ENCODE peak calls at places on chromosomes 6 and 20, in six cellular contexts. J, T, B, Z, L and I are unnamed samples.

GRCh38 chr6:136823128-136823660 is 802 bp downstream of the PEX7 start:
- DNase-seq in L (no peak), B (no peak), Z (no peak), T (no peak), J (no peak), I (no peak)

GRCh38 chr6:109455502-109456282 is at the start of gene MICAL1:
- DNase-seq in Z (peak), B (peak), T (peak), L (peak), J (peak), I (peak)

GRCh38 chr20:24915440-24915839 is 33.6 kb upstream of the CST7 start:
- DNase-seq in T (no peak), J (no peak), B (no peak), Z (no peak), L (no peak), I (no peak)

GRCh38 chr6:119339941-119340456 is 9.6 kb downstream of the MAN1A1 start:
- DNase-seq in T (no peak), Z (no peak), J (no peak), L (no peak), B (no peak), I (no peak)

GRCh38 chr6:79077680-79078056 is 386 bp downstream of the PHIP start:
- DNase-seq in L (no peak), B (no peak), T (no peak), J (peak), Z (no peak), I (no peak)

GRCh38 chr6:136599324-136600011 is 49.2 kb upstream of the MAP7 start:
- DNase-seq in T (no peak), Z (no peak), J (no peak), L (no peak), B (no peak), I (no peak)

GRCh38 chr6:104638841-104639290 is 220.9 kb downstream of the HACE1 start:
- DNase-seq in B (no peak), Z (no peak), T (peak), J (no peak), L (no peak), I (no peak)

GRCh38 chr6:121335111-121336008 is 1.1 kb upstream of the TBC1D32 start:
- DNase-seq in Z (no peak), T (no peak), J (no peak), L (no peak), B (no peak), I (no peak)

GRCh38 chr6:90611996-90612690 is 25.3 kb upstream of the MAP3K7 start:
- DNase-seq in J (no peak), Z (no peak), T (no peak), L (no peak), B (no peak), I (no peak)

GRCh38 chr6:41678511-41679084 is 40.3 kb downstream of the MDFI start:
- DNase-seq in B (no peak), L (no peak), Z (no peak), J (no peak), T (no peak), I (no peak)

GRCh38 chr6:47168176-47168575 is 126.0 kb upstream of the ADGRF1 start:
- DNase-seq in T (peak), B (no peak), L (no peak), Z (no peak), J (peak), I (peak)

GRCh38 chr20:63329331-63330083 is 31.6 kb downstream of the CHRNA4 start:
- DNase-seq in B (no peak), L (no peak), Z (no peak), T (no peak), J (no peak), I (no peak)

GRCh38 chr20:9838378-9839295 is at the start of gene PAK5:
- DNase-seq in J (peak), B (peak), Z (no peak), L (no peak), T (peak), I (no peak)

GRCh38 chr6:136994782-136995181 is 50.0 kb downstream of the IL20RA start:
- DNase-seq in T (no peak), J (no peak), B (no peak), Z (no peak), L (no peak), I (no peak)

GRCh38 chr6:161486903-161487531 is 213.2 kb upstream of the AGPAT4 start:
- DNase-seq in J (no peak), Z (no peak), L (no peak), T (peak), B (no peak), I (no peak)

GRCh38 chr20:46317685-46318177 is 9.4 kb upstream of the CDH22 start:
- DNase-seq in B (no peak), T (no peak), L (no peak), Z (no peak), J (no peak), I (no peak)

GRCh38 chr6:100379386-100379785 is 85.3 kb downstream of the SIM1 start:
- DNase-seq in L (no peak), T (peak), J (no peak), Z (no peak), B (no peak), I (no peak)

GRCh38 chr6:7640607-7641577 is 50.9 kb downstream of the SNRNP48 start:
- DNase-seq in T (peak), J (peak), L (no peak), Z (no peak), B (no peak), I (peak)

GRCh38 chr6:2042951-2043648 is 202.3 kb downstream of the GMDS start:
- DNase-seq in J (no peak), L (no peak), B (no peak), T (no peak), Z (no peak), I (no peak)

GRCh38 chr6:130020106-130020851 is 1.9 kb downstream of the L3MBTL3 start:
- DNase-seq in Z (peak), J (no peak), B (peak), L (no peak), T (peak), I (no peak)

GRCh38 chr6:90284236-90284744 is 12.4 kb downstream of the BACH2 start:
- DNase-seq in L (no peak), J (peak), Z (no peak), B (no peak), T (peak), I (peak)

GRCh38 chr6:96066376-96066775 is 50.6 kb downstream of the FUT9 start:
- DNase-seq in T (no peak), Z (no peak), B (no peak), J (no peak), L (no peak), I (no peak)

GRCh38 chr20:21623781-21624094 is 81.7 kb upstream of the PAX1 start:
- DNase-seq in T (no peak), B (no peak), Z (no peak), J (no peak), L (no peak), I (no peak)

GRCh38 chr20:25549866-25550477 is 35.4 kb downstream of the NINL start:
- DNase-seq in L (no peak), T (peak), B (no peak), J (no peak), Z (no peak), I (no peak)

GRCh38 chr20:16708590-16708989 is 21.2 kb upstream of the SNRPB2 start:
- DNase-seq in T (no peak), L (no peak), B (no peak), J (no peak), Z (no peak), I (no peak)

GRCh38 chr20:57672164-57672563 is 37.7 kb downstream of the PMEPA1 start:
- DNase-seq in B (peak), L (no peak), Z (no peak), J (no peak), T (no peak), I (no peak)

GRCh38 chr6:136534268-136534667 is 16.0 kb downstream of the MAP7 start:
- DNase-seq in L (no peak), B (no peak), J (no peak), Z (no peak), T (no peak), I (no peak)